ENCODE peak calls at places on chromosomes 16 and 17, in six cellular contexts. J is CD8-positive, alpha-beta T cell; U is tibial nerve; A is gastrocnemius medialis; Q is stomach; F is H9. M is an unnamed sample. For H3K4me1, the result is how much of the 10 kb centered on the place peaks cover.

GRCh38 chr16:83231771-83232170 is 576.0 kb upstream of the HSBP1 start:
- DNase-seq in J (no peak), A (no peak), Q (no peak), U (no peak), F (no peak), M (no peak)

GRCh38 chr17:82267575-82268379 is 5.7 kb downstream of the CSNK1D start:
- DNase-seq in J (peak), F (no peak), A (peak), U (peak), Q (peak), M (peak)

GRCh38 chr16:47727131-47727530 is 266.0 kb downstream of the PHKB start:
- DNase-seq in J (no peak), F (no peak), U (no peak), Q (no peak), A (no peak), M (no peak)

GRCh38 chr16:85056211-85056748 is 28.7 kb downstream of the KIAA0513 start:
- DNase-seq in J (no peak), Q (no peak), A (no peak), F (peak), U (no peak), M (no peak)

GRCh38 chr16:2282866-2283555 is 15.1 kb upstream of the RNPS1 start:
- DNase-seq in A (no peak), U (no peak), Q (no peak), F (no peak), J (no peak), M (no peak)

GRCh38 chr16:70520612-70521297 is 2.6 kb downstream of the COG4 start:
- DNase-seq in J (no peak), Q (no peak), F (no peak), U (no peak), A (no peak), M (no peak)

GRCh38 chr16:4524571-4524970 is 14.0 kb downstream of the CDIP1 start:
- DNase-seq in J (no peak), Q (no peak), U (no peak), F (no peak), A (no peak), M (no peak)

GRCh38 chr16:66848172-66848571 is 4.0 kb downstream of the CA7 start:
- DNase-seq in F (no peak), Q (no peak), J (no peak), U (no peak), A (no peak), M (no peak)

GRCh38 chr16:1884155-1884760 is 12.3 kb upstream of the MEIOB start:
- DNase-seq in Q (no peak), U (no peak), F (no peak), J (no peak), A (no peak), M (no peak)

GRCh38 chr17:8326591-8327583 is 12.8 kb upstream of the ODF4 start:
- DNase-seq in A (no peak), J (no peak), F (no peak), U (peak), Q (peak), M (peak)

GRCh38 chr16:82264781-82265180 is 94.8 kb upstream of the MPHOSPH6 start:
- DNase-seq in J (no peak), F (no peak), Q (no peak), A (no peak), U (no peak), M (no peak)

GRCh38 chr17:66967867-66968543 is 3.5 kb downstream of the CACNG4 start:
- DNase-seq in U (no peak), Q (no peak), A (no peak), J (no peak), F (no peak), M (no peak)

GRCh38 chr17:40100419-40100668 is at the start of gene NR1D1:
- DNase-seq in J (no peak), Q (no peak), F (no peak), A (no peak), U (no peak), M (no peak)

GRCh38 chr16:23608194-23608593 is 12.1 kb upstream of the NDUFAB1 start:
- DNase-seq in J (no peak), A (no peak), F (no peak), U (no peak), Q (no peak), M (no peak)

GRCh38 chr17:80352216-80352895 is 62.6 kb upstream of the ENDOV start:
- DNase-seq in J (no peak), U (no peak), F (no peak), A (no peak), Q (no peak), M (no peak)

GRCh38 chr16:82891918-82892317 is 265.1 kb downstream of the CDH13 start:
- DNase-seq in F (no peak), U (no peak), J (no peak), A (no peak), Q (no peak), M (no peak)

GRCh38 chr16:16052916-16053315 is 103.5 kb downstream of the ABCC1 start:
- DNase-seq in U (no peak), A (no peak), Q (no peak), F (no peak), J (no peak), M (no peak)

GRCh38 chr16:82302007-82302733 is 132.1 kb upstream of the MPHOSPH6 start:
- DNase-seq in Q (no peak), F (peak), J (no peak), A (no peak), U (no peak), M (no peak)

GRCh38 chr16:2386990-2387389 is 42.3 kb upstream of the CCNF start:
- DNase-seq in F (peak), J (no peak), A (no peak), U (no peak), Q (no peak), M (no peak)

GRCh38 chr16:68843482-68844210 is at the start of gene TANGO6:
- DNase-seq in F (peak), J (peak), Q (peak), A (peak), U (peak), M (peak)

GRCh38 chr16:68839831-68840230 is 3.5 kb upstream of the TANGO6 start:
- DNase-seq in F (no peak), U (no peak), A (no peak), Q (no peak), J (no peak), M (no peak)

GRCh38 chr16:68848786-68849185 is 5.5 kb downstream of the TANGO6 start:
- DNase-seq in Q (no peak), A (no peak), F (no peak), U (no peak), J (no peak), M (no peak)

DNA sequence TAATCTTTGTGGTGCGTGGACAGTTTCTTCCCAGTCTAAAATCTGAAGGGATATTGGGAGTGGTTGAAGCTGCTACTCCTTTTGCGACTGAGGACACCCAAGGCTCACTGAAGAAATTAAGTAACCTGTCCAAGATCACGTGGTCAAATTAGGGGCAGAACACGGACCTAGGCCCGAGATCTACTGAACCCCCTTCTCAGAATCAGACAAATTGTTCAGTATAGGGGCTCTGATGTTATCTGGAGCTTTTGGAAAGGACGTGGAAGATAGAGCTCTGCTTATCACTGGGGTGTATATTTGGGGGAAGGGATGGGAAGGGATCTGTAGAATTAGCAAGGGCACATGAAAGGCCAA is 857 bp downstream of the TANGO6 start:
- DNase-seq in F (no peak), Q (no peak), U (no peak), A (no peak), J (no peak), M (no peak)
- TF ChIP-seq CTCF in F (no peak), Q (no peak), U (no peak), A (no peak), J (no peak), M (no peak)

GRCh38 chr16:30746638-30747160 is 1.5 kb upstream of the PHKG2 start:
- DNase-seq in F (no peak), A (no peak), U (no peak), Q (no peak), J (no peak), M (no peak)
- H3K27ac ChIP-seq in F (no peak), A (peak), U (no peak), Q (no peak), J (no peak), M (no peak)

GRCh38 chr16:30954993-30955392 is 2.6 kb upstream of the SETD1A start:
- DNase-seq in U (no peak), F (no peak), J (no peak), A (no peak), Q (no peak), M (no peak)

GRCh38 chr16:30953511-30954124 is 3.9 kb upstream of the SETD1A start:
- DNase-seq in A (peak), F (peak), U (peak), J (peak), Q (peak), M (peak)

GRCh38 chr16:30957456-30958163 is at the start of gene SETD1A:
- DNase-seq in Q (peak), A (peak), J (peak), U (peak), F (peak), M (peak)

GRCh38 chr16:30958164-30959083 is 870 bp downstream of the SETD1A start:
- DNase-seq in J (no peak), Q (peak), A (peak), F (peak), U (no peak), M (peak)

DNA sequence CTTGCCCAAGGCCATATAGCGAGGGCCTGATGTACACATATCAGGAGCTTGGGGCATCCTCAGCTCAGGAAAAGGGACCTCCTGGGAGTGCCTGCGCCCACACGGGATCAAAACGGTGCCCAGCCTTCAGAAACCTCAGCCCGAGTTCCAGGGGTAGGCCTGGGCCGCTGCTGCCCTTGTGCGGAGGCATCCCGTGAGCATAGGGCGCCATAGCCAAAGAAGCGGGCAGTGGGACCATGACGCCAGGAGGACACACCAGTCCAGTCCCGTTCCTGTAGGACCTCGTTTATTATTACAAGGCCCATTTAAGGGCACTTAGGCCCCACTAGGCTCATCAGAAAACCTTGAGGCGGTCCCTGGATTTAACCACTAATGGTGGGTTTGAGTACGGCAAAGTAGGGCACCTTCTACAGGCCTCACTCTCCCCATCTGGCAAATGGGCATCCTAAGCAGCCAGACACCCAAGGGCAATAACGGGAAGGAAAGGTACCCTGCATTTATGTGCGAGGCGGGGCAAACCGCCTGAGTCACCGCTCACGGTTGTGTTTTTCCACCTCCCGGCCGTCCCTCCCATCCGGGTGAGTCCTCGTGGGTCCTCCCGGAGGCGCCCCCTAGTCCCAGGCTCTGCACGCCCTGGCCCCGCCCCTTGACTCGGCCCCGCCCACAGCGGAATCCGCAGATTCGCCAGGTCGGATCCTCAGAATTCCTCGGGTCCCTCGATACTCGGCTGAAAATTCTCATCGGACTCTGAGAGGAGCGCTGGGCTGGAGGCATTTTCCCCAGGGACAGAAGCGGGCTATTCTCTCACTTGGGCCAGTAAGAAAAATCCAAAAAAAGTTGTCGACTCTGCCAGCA is 726 bp upstream of the SETD1A start:
- DNase-seq in Q (peak), J (peak), A (peak), F (peak), U (peak), M (peak)
- H3K4me1 ChIP-seq in Q (half or more), J (under half), A (under half), F (under half), U (under half), M (under half)

DNA sequence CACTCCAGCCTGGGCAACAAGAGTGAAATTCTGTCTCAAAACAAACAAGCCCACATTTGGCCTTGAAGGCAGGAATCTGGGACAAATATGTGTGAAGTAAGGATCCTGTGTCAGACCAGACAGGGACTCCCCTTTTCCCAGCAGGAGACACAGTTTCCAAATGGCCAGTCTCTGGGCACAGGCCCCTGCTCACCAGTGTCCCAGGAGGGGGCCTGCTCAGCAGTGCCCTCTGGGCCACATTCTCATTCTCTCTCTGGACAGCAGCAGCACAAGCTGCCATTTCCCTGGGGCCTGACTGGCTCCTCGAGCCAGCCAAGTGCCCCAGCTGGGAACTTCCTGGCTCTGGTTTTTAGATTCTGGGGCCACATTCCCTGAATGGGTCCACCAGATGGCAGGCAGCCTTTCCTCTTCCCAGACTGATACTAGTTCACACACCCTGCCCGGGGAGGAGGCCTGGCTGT is 11.7 kb upstream of the MNT start:
- DNase-seq in F (peak), Q (no peak), A (no peak), J (no peak), U (no peak), M (no peak)
- TF ChIP-seq CTCF in F (peak), Q (no peak), A (peak), J (no peak), U (no peak), M (peak)

DNA sequence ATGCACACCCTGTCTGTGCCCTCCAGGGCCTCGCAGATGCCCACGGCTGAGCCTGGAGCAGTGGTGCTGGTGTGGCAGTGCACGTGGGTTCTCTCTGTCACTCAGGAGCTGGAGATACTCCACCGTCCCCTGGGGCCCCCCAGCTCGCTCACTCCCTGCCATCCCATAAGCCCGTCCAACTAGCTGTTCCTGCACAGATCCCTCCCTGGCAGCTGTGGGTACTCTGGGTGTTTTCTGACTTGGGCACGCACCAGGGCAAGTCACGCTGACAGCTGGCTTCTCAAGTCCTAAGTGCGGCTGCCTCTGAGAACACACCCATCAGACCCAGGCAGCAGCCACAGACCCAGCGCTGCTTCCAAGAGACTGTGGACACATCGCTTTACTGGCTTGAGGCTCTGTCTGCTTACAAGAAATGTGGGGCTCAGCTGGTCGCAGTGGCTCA is 25.4 kb upstream of the ITGB4 start:
- DNase-seq in A (peak), U (no peak), J (no peak), Q (peak), F (no peak), M (peak)
- H3K27ac ChIP-seq in A (peak), U (peak), J (no peak), Q (peak), F (no peak), M (peak)

DNA sequence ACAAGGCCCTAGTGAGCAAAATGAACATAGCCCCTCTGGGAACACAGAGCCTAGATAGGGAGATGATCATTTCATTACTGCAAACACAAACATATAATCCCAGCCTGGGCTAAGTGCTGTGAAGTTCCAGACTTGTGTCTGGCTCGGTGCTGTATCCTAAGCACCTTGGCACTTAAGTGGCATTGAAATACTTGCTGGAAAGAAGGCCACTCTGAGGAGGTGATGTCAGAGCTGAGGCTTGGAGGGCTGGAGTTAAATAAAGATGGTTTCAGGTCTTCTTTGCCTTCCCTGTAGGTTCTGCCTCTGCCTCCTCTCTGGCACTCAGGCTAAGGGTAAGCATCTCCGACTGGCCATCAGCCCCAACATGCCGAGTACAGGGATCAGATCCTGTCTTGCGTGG is 2.4 kb upstream of the CACNA1G start:
- DNase-seq in F (no peak), Q (no peak), U (no peak), A (no peak), J (no peak), M (no peak)
- H3K4me1 ChIP-seq in F (under half), Q (under half), U (under half), A (under half), J (under half), M (under half)

GRCh38 chr17:62967111-62967449 is 1.0 kb downstream of the TANC2 start:
- DNase-seq in Q (no peak), F (no peak), U (no peak), J (no peak), A (no peak), M (no peak)

GRCh38 chr17:62964506-62964905 is 1.5 kb upstream of the TANC2 start:
- DNase-seq in Q (no peak), U (no peak), F (no peak), J (no peak), A (no peak), M (no peak)

GRCh38 chr17:62965149-62965648 is 836 bp upstream of the TANC2 start:
- DNase-seq in Q (no peak), F (no peak), A (no peak), U (no peak), J (peak), M (no peak)

GRCh38 chr17:62966426-62967110 is 533 bp downstream of the TANC2 start:
- DNase-seq in Q (peak), U (peak), J (peak), F (peak), A (no peak), M (peak)

GRCh38 chr17:62965649-62966425 is at the start of gene TANC2:
- DNase-seq in F (peak), A (peak), J (peak), U (peak), Q (peak), M (peak)
- TF ChIP-seq CTCF in F (no peak), A (no peak), J (no peak), U (no peak), Q (no peak), M (no peak)

GRCh38 chr16:89701425-89702406 is at the start of gene SPATA2L:
- DNase-seq in A (peak), J (peak), F (peak), U (peak), Q (peak), M (peak)

GRCh38 chr16:89697161-89697615 is 4.3 kb downstream of the SPATA2L start:
- DNase-seq in Q (no peak), F (no peak), A (peak), U (no peak), J (no peak), M (no peak)

GRCh38 chr16:89700649-89701424 is 668 bp downstream of the SPATA2L start:
- DNase-seq in F (peak), J (peak), U (no peak), Q (peak), A (peak), M (peak)

GRCh38 chr16:89697616-89698331 is 3.7 kb downstream of the SPATA2L start:
- DNase-seq in A (peak), J (no peak), Q (no peak), F (no peak), U (no peak), M (no peak)

GRCh38 chr16:89700100-89700648 is 1.3 kb downstream of the SPATA2L start:
- DNase-seq in F (peak), A (peak), Q (peak), U (peak), J (peak), M (peak)
- H3K27ac ChIP-seq in F (no peak), A (peak), Q (peak), U (peak), J (peak), M (peak)

GRCh38 chr16:87851141-87851587 is 18.1 kb downstream of the SLC7A5 start:
- DNase-seq in Q (no peak), F (no peak), A (no peak), U (no peak), J (no peak), M (no peak)

GRCh38 chr16:87850009-87851006 is 19.0 kb downstream of the SLC7A5 start:
- DNase-seq in A (peak), F (peak), Q (peak), J (peak), U (peak), M (peak)

GRCh38 chr16:87848676-87849345 is 20.5 kb downstream of the SLC7A5 start:
- DNase-seq in U (no peak), A (peak), Q (peak), F (no peak), J (no peak), M (no peak)

GRCh38 chr16:87847785-87848675 is 21.3 kb downstream of the SLC7A5 start:
- DNase-seq in U (no peak), Q (peak), J (no peak), F (no peak), A (no peak), M (peak)

GRCh38 chr16:87849419-87850008 is 19.8 kb downstream of the SLC7A5 start:
- DNase-seq in A (no peak), Q (peak), F (no peak), J (no peak), U (no peak), M (peak)
- H3K4me1 ChIP-seq in A (half or more), Q (half or more), F (under half), J (under half), U (under half), M (half or more)

DNA sequence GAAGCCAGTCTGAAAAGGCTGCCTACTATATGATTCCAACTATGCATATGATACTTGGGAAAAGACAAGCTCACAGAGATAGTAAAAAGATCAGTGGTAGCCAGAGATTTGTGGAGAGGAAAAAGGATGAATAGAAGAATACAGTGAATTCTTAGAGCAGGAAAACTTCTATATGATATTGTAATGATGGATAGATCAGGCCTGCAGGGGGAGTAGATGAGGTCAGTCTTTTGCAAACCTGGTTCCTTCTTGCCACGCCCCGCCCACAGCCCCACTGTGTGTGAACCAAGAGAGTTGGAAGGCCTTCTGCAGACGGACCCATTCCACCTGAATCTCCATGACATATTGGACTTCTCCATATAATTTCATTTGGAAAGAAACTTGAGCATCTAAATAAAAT is 761 bp upstream of the CCL8 start:
- DNase-seq in J (no peak), F (peak), U (no peak), A (no peak), Q (no peak), M (no peak)
- TF ChIP-seq CTCF in J (no peak), F (peak), U (no peak), A (no peak), Q (no peak), M (no peak)

M was measured in psoas muscle.